ENCODE peak calls at places on chromosome 7, in eight cellular contexts. One of them, this sample, is unnamed.

GRCh38 chr7:156950381-156950858 is 908 bp downstream of the NOM1 start:
- DNase-seq in Panc1: no peak
- DNase-seq in kidney epithelial cell: no peak
- DNase-seq in RPMI8226: no peak
- DNase-seq in ELR: peak
- DNase-seq in B cell: no peak
- DNase-seq in DMS153: no peak
- DNase-seq in T-helper 9 cell: no peak
- DNase-seq in this sample: no peak

GRCh38 chr7:68414631-68415425 is 1183.4 kb upstream of the AUTS2 start:
- DNase-seq in Panc1: no peak
- DNase-seq in kidney epithelial cell: no peak
- DNase-seq in RPMI8226: peak
- DNase-seq in ELR: no peak
- DNase-seq in B cell: no peak
- DNase-seq in DMS153: no peak
- DNase-seq in T-helper 9 cell: no peak
- DNase-seq in this sample: no peak

GRCh38 chr7:40700653-40701475 is 566.1 kb downstream of the SUGCT start:
- DNase-seq in Panc1: no peak
- DNase-seq in kidney epithelial cell: no peak
- DNase-seq in RPMI8226: no peak
- DNase-seq in ELR: no peak
- DNase-seq in B cell: no peak
- DNase-seq in DMS153: no peak
- DNase-seq in T-helper 9 cell: no peak
- DNase-seq in this sample: no peak

GRCh38 chr7:24703296-24703695 is 54.0 kb downstream of the GSDME start:
- DNase-seq in Panc1: no peak
- DNase-seq in kidney epithelial cell: no peak
- DNase-seq in RPMI8226: no peak
- DNase-seq in ELR: peak
- DNase-seq in B cell: no peak
- DNase-seq in DMS153: no peak
- DNase-seq in T-helper 9 cell: no peak
- DNase-seq in this sample: no peak

GRCh38 chr7:35831208-35831607 is 30.4 kb downstream of the SEPTIN7 start:
- DNase-seq in Panc1: no peak
- DNase-seq in kidney epithelial cell: no peak
- DNase-seq in RPMI8226: no peak
- DNase-seq in ELR: peak
- DNase-seq in B cell: no peak
- DNase-seq in DMS153: no peak
- DNase-seq in T-helper 9 cell: no peak
- DNase-seq in this sample: no peak

GRCh38 chr7:8702807-8703206 is 269.4 kb downstream of the NXPH1 start:
- DNase-seq in Panc1: no peak
- DNase-seq in kidney epithelial cell: no peak
- DNase-seq in RPMI8226: no peak
- DNase-seq in ELR: no peak
- DNase-seq in B cell: no peak
- DNase-seq in DMS153: no peak
- DNase-seq in T-helper 9 cell: no peak
- DNase-seq in this sample: no peak

GRCh38 chr7:146084086-146084485 is 32.5 kb upstream of the CNTNAP2 start:
- DNase-seq in Panc1: no peak
- DNase-seq in kidney epithelial cell: no peak
- DNase-seq in RPMI8226: no peak
- DNase-seq in ELR: no peak
- DNase-seq in B cell: no peak
- DNase-seq in DMS153: no peak
- DNase-seq in T-helper 9 cell: no peak
- DNase-seq in this sample: no peak

GRCh38 chr7:39406464-39406863 is 159.7 kb upstream of the YAE1 start:
- DNase-seq in Panc1: no peak
- DNase-seq in kidney epithelial cell: no peak
- DNase-seq in RPMI8226: no peak
- DNase-seq in ELR: no peak
- DNase-seq in B cell: no peak
- DNase-seq in DMS153: no peak
- DNase-seq in T-helper 9 cell: no peak
- DNase-seq in this sample: no peak

GRCh38 chr7:113086431-113086888 is at the start of gene GPR85:
- DNase-seq in Panc1: no peak
- DNase-seq in kidney epithelial cell: no peak
- DNase-seq in RPMI8226: no peak
- DNase-seq in ELR: peak
- DNase-seq in B cell: no peak
- DNase-seq in DMS153: peak
- DNase-seq in T-helper 9 cell: no peak
- DNase-seq in this sample: peak

GRCh38 chr7:25832456-25832855 is 319.5 kb upstream of the NFE2L3 start:
- DNase-seq in Panc1: no peak
- DNase-seq in kidney epithelial cell: no peak
- DNase-seq in RPMI8226: no peak
- DNase-seq in ELR: no peak
- DNase-seq in B cell: no peak
- DNase-seq in DMS153: no peak
- DNase-seq in T-helper 9 cell: no peak
- DNase-seq in this sample: no peak

GRCh38 chr7:8160810-8161209 is 101.2 kb downstream of the ICA1 start:
- DNase-seq in Panc1: no peak
- DNase-seq in kidney epithelial cell: no peak
- DNase-seq in RPMI8226: no peak
- DNase-seq in ELR: peak
- DNase-seq in B cell: no peak
- DNase-seq in DMS153: no peak
- DNase-seq in T-helper 9 cell: no peak
- DNase-seq in this sample: no peak

GRCh38 chr7:81845628-81846259 is 75.9 kb upstream of the HGF start:
- DNase-seq in Panc1: no peak
- DNase-seq in kidney epithelial cell: no peak
- DNase-seq in RPMI8226: peak
- DNase-seq in ELR: no peak
- DNase-seq in B cell: no peak
- DNase-seq in DMS153: no peak
- DNase-seq in T-helper 9 cell: no peak
- DNase-seq in this sample: peak

GRCh38 chr7:124765401-124766352 is at the start of gene GPR37:
- DNase-seq in Panc1: no peak
- DNase-seq in kidney epithelial cell: no peak
- DNase-seq in RPMI8226: peak
- DNase-seq in ELR: peak
- DNase-seq in B cell: no peak
- DNase-seq in DMS153: peak
- DNase-seq in T-helper 9 cell: no peak
- DNase-seq in this sample: peak

GRCh38 chr7:22858640-22859561 is 36.3 kb upstream of the TOMM7 start:
- DNase-seq in Panc1: no peak
- DNase-seq in kidney epithelial cell: peak
- DNase-seq in RPMI8226: no peak
- DNase-seq in ELR: peak
- DNase-seq in B cell: no peak
- DNase-seq in DMS153: no peak
- DNase-seq in T-helper 9 cell: no peak
- DNase-seq in this sample: no peak

GRCh38 chr7:135185471-135186260 is 15.2 kb upstream of the CYREN start:
- DNase-seq in Panc1: no peak
- DNase-seq in kidney epithelial cell: no peak
- DNase-seq in RPMI8226: no peak
- DNase-seq in ELR: no peak
- DNase-seq in B cell: no peak
- DNase-seq in DMS153: no peak
- DNase-seq in T-helper 9 cell: no peak
- DNase-seq in this sample: peak